ENCODE peak calls at places on chromosome 18, in seven cellular contexts. I is hepatocyte, U is endodermal cell, E is keratinocyte, B is upper lobe of left lung, T is PC-3, Z is psoas muscle. Y is an unnamed sample.
A peak's percentile ranks its signal among the peaks of the same experiment; 100 is the strongest.

GRCh38 chr18:55097406-55098170 is 138.3 kb upstream of the CCDC68 start:
- DNase-seq in I (peak; percentile 62), U (no peak), E (no peak), B (no peak), T (no peak), Z (no peak), Y (no peak)

GRCh38 chr18:59233017-59233410 is 13.1 kb downstream of the GRP start:
- DNase-seq in I (no peak), U (no peak), E (peak; percentile 63), B (no peak), T (peak; percentile 42), Z (no peak), Y (no peak)

GRCh38 chr18:46756559-46757201 is at the start of gene ST8SIA5:
- DNase-seq in I (no peak), U (peak; percentile 86), E (no peak), B (no peak), T (no peak), Z (peak; percentile 66), Y (no peak)

GRCh38 chr18:11147962-11148654 is 1.3 kb downstream of the PIEZO2 start:
- DNase-seq in I (no peak), U (peak; percentile 73), E (no peak), B (no peak), T (no peak), Z (no peak), Y (no peak)

GRCh38 chr18:35620765-35621164 is 39.2 kb downstream of the GALNT1 start:
- DNase-seq in I (no peak), U (no peak), E (no peak), B (no peak), T (no peak), Z (no peak), Y (no peak)

GRCh38 chr18:14941792-14942191 is 193.8 kb downstream of the ANKRD30B start:
- DNase-seq in I (no peak), U (no peak), E (no peak), B (no peak), T (no peak), Z (no peak), Y (no peak)

GRCh38 chr18:35413163-35413511 is 36.0 kb upstream of the ZNF396 start:
- DNase-seq in I (no peak), U (no peak), E (no peak), B (no peak), T (no peak), Z (no peak), Y (no peak)

GRCh38 chr18:449374-449773 is 51.1 kb downstream of the COLEC12 start:
- DNase-seq in I (peak; percentile 39), U (peak; percentile 67), E (no peak), B (peak; percentile 84), T (peak; percentile 45), Z (peak; percentile 56), Y (no peak)

GRCh38 chr18:70333757-70334156 is 44.9 kb downstream of the SOCS6 start:
- DNase-seq in I (peak; percentile 55), U (no peak), E (peak; percentile 61), B (peak; percentile 69), T (peak; percentile 66), Z (no peak), Y (no peak)

GRCh38 chr18:8734496-8734895 is 29.1 kb downstream of the MTCL1 start:
- DNase-seq in I (no peak), U (no peak), E (no peak), B (no peak), T (no peak), Z (no peak), Y (no peak)

GRCh38 chr18:36025025-36025424 is 42.3 kb downstream of the RPRD1A start:
- DNase-seq in I (no peak), U (no peak), E (no peak), B (no peak), T (no peak), Z (no peak), Y (no peak)

GRCh38 chr18:23871410-23871809 is 143.1 kb upstream of the TTC39C start:
- DNase-seq in I (peak; percentile 40), U (no peak), E (peak; percentile 89), B (no peak), T (peak; percentile 89), Z (no peak), Y (peak; percentile 80)

GRCh38 chr18:70523035-70523797 is 234.4 kb downstream of the SOCS6 start:
- DNase-seq in I (no peak), U (no peak), E (no peak), B (no peak), T (peak; percentile 56), Z (no peak), Y (no peak)

GRCh38 chr18:62928316-62928715 is 213.0 kb downstream of the PHLPP1 start:
- DNase-seq in I (no peak), U (no peak), E (no peak), B (no peak), T (no peak), Z (no peak), Y (no peak)

GRCh38 chr18:52394602-52395001 is 54.6 kb downstream of the DCC start:
- DNase-seq in I (peak; percentile 8), U (no peak), E (no peak), B (no peak), T (no peak), Z (no peak), Y (no peak)

GRCh38 chr18:3453540-3454364 is 3.8 kb downstream of the TGIF1 start:
- DNase-seq in I (peak; percentile 74), U (no peak), E (no peak), B (peak; percentile 60), T (peak; percentile 84), Z (peak; percentile 56), Y (no peak)

GRCh38 chr18:46264255-46264654 is 160.1 kb downstream of the HAUS1 start:
- DNase-seq in I (peak; percentile 26), U (no peak), E (no peak), B (no peak), T (no peak), Z (no peak), Y (no peak)

GRCh38 chr18:47036298-47036874 is 965 bp upstream of the ELOA2 start:
- DNase-seq in I (peak; percentile 37), U (peak; percentile 68), E (no peak), B (no peak), T (peak; percentile 49), Z (no peak), Y (no peak)

GRCh38 chr18:62744076-62744705 is 28.9 kb downstream of the PHLPP1 start:
- DNase-seq in I (no peak), U (no peak), E (no peak), B (no peak), T (peak; percentile 5), Z (no peak), Y (no peak)

GRCh38 chr18:79513381-79514081 is 117.8 kb downstream of the NFATC1 start:
- DNase-seq in I (no peak), U (peak; percentile 23), E (no peak), B (no peak), T (no peak), Z (peak; percentile 37), Y (peak; percentile 17)
- H3K27me3 ChIP-seq in I (peaks cover 3% of the 10 kb centered on the region), U (no peaks in the 10 kb centered on the region), E (peaks cover under 1% of the 10 kb centered on the region), B (no peaks in the 10 kb centered on the region), T (no peaks in the 10 kb centered on the region), Z (no peaks in the 10 kb centered on the region), Y (no peaks in the 10 kb centered on the region)

GRCh38 chr18:48843162-48843561 is 107.6 kb downstream of the SMAD7 start:
- DNase-seq in I (no peak), U (no peak), E (no peak), B (no peak), T (no peak), Z (peak; percentile 18), Y (no peak)
- H3K4me1 ChIP-seq in I (peaks cover 55% of the 10 kb centered on the region), U (peaks cover 26% of the 10 kb centered on the region), E (peaks cover 29% of the 10 kb centered on the region), B (peaks cover 66% of the 10 kb centered on the region), T (peaks cover 18% of the 10 kb centered on the region), Z (peaks cover 34% of the 10 kb centered on the region), Y (peaks cover 67% of the 10 kb centered on the region)

DNA sequence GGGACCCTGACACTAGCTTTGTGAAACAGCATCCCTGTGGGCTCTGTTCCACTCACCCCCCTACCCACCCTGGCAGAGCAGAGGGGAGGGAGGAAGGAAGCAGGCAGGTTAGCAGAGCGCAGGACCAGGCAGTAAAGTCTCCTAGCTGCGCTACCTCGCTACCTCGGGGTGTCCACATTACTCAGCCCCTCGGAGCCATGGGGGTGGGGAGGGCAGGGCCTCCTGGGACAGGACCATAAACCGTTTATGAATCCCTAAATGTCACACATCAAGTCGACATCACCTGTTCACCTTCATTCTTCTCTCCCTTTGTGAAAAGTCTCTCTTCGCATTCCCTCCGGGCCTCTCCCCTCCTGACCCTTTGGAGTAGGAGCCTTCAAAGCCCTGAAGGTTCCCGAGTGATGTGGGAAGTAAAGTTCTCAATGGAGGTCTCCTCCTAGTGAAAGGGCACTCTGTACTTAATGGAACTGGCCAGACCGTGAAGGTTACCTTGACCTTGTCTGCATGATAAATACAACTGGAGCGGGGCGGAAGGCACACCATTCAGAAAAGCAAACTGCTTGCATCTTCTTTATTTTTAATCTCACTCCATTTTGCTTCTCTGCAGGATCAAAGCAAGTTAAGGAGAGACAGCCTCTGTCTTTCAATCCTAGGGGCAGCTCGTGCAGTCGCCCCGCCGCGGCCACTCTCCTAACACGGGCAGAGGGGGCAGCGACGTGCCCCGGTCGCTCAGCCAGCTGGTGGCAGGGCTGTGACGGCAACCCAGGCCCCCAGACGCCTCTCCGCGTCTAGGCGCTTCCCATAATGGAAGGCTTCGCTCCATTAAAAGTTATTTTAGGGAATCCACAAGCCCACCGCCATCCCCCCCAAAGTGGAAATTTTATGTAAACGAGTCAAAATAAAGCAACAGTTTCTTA is 23.8 kb upstream of the SMAD7 start:
- DNase-seq in I (peak; percentile 59), U (peak; percentile 81), E (no peak), B (no peak), T (no peak), Z (peak; percentile 76), Y (no peak)
- H3K4me3 ChIP-seq in I (peak overlapping the region; percentile 70), U (peak overlapping the region; percentile 87), E (peak overlapping the region; percentile 43), B (no peak overlapping the region), T (peak overlapping the region; percentile 61), Z (peak overlapping the region; percentile 79), Y (no peak overlapping the region)

GRCh38 chr18:76791106-76791505 is 31.3 kb upstream of the ZNF236 start:
- DNase-seq in I (no peak), U (no peak), E (no peak), B (no peak), T (no peak), Z (no peak), Y (no peak)

GRCh38 chr18:76783786-76784484 is 38.4 kb upstream of the ZNF236 start:
- DNase-seq in I (no peak), U (no peak), E (no peak), B (no peak), T (no peak), Z (no peak), Y (no peak)

GRCh38 chr18:76791642-76792041 is 30.7 kb upstream of the ZNF236 start:
- DNase-seq in I (no peak), U (no peak), E (no peak), B (no peak), T (no peak), Z (no peak), Y (no peak)

DNA sequence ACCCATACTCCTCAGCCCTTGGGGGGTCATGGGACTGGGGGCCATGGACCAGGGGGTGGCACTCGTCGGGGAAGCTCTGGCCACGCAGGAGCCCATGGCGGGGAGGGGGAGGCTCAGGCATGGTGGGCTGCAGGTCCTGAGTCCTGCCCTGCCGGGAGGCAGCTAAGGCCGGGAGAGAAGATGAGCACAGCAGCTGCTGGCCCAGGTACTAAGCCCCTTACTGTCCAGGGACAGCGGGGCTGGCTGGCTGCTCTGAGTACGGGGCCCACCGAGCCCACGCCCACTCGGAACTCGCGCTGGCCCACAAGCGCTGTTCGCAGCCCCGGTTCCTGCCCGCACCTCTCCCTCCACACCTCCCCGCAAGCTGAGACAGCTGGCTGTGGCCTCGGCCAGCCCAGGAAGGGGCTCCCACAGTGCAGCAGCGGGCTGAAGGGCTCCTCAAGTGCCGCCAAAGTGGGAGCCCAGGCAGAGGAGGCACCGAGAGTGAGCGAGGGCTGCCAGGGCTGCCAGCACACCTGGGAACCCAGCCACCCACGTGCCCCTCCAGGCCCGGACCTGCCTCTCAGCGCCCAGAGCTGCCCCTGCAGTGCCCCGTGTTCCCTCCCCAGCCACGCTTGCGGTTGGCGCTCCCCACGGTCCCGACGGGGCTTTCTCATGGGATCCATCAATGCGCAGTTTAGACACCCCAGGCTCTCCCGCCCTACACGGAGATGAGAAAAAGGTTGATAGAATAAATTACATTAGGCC is 33.6 kb upstream of the ZNF236 start:
- DNase-seq in I (no peak), U (no peak), E (no peak), B (no peak), T (no peak), Z (no peak), Y (no peak)
- H3K27me3 ChIP-seq in I (no peaks in the 10 kb centered on the region), U (no peaks in the 10 kb centered on the region), E (no peaks in the 10 kb centered on the region), B (no peaks in the 10 kb centered on the region), T (peaks cover 35% of the 10 kb centered on the region), Z (peaks cover 12% of the 10 kb centered on the region), Y (no peaks in the 10 kb centered on the region)